ENCODE peak calls at places on chromosomes 16 and 17, in five cellular contexts. F is HepG2, I is K562, M is SK-N-SH, J is GM12878. P is an unnamed sample.
A peak's percentile ranks its signal among the peaks of the same experiment; 100 is the strongest.

GRCh38 chr17:65194670-65195334 is 57.6 kb downstream of the RGS9 start:
- DNase-seq in J (no peak), M (no peak), F (no peak), I (no peak), P (no peak)

GRCh38 chr17:65656390-65657250 is 95.2 kb upstream of the AXIN2 start:
- DNase-seq in J (peak; percentile 39), F (peak; percentile 80), M (no peak), I (no peak), P (no peak)

GRCh38 chr16:56488035-56488434 is 31.8 kb downstream of the BBS2 start:
- DNase-seq in F (no peak), I (no peak), J (no peak), M (no peak), P (no peak)

GRCh38 chr16:31713071-31713944 is 160.3 kb upstream of the ZNF267 start:
- DNase-seq in F (peak; percentile 97), I (peak; percentile 94), J (peak; percentile 79), M (peak; percentile 92), P (peak; percentile 88)

GRCh38 chr17:38510424-38511125 is 82.3 kb downstream of the ARHGAP23 start:
- DNase-seq in M (peak; percentile 91), J (no peak), F (peak; percentile 39), I (peak; percentile 79), P (peak; percentile 48)

GRCh38 chr16:57534881-57535658 is 1.3 kb downstream of the CCDC102A start:
- DNase-seq in M (peak; percentile 41), I (no peak), J (no peak), F (no peak), P (peak; percentile 9)

GRCh38 chr16:11795887-11796226 is 1.2 kb downstream of the ZC3H7A start:
- DNase-seq in F (no peak), I (no peak), J (no peak), M (no peak), P (no peak)

GRCh38 chr16:4106516-4106915 is 9.7 kb downstream of the ADCY9 start:
- DNase-seq in F (no peak), M (no peak), J (no peak), I (no peak), P (no peak)

GRCh38 chr17:37494401-37494831 is 4.7 kb downstream of the DUSP14 start:
- DNase-seq in F (peak; percentile 51), M (no peak), J (no peak), I (no peak), P (no peak)

GRCh38 chr16:68901910-68902309 is 58.6 kb downstream of the TANGO6 start:
- DNase-seq in I (no peak), F (no peak), M (no peak), J (no peak), P (no peak)

GRCh38 chr17:57486978-57487377 is 230.7 kb downstream of the MSI2 start:
- DNase-seq in M (no peak), F (no peak), J (no peak), I (no peak), P (no peak)

GRCh38 chr17:27764589-27764988 is 35.7 kb downstream of the NOS2 start:
- DNase-seq in I (no peak), M (no peak), J (no peak), F (no peak), P (no peak)

DNA sequence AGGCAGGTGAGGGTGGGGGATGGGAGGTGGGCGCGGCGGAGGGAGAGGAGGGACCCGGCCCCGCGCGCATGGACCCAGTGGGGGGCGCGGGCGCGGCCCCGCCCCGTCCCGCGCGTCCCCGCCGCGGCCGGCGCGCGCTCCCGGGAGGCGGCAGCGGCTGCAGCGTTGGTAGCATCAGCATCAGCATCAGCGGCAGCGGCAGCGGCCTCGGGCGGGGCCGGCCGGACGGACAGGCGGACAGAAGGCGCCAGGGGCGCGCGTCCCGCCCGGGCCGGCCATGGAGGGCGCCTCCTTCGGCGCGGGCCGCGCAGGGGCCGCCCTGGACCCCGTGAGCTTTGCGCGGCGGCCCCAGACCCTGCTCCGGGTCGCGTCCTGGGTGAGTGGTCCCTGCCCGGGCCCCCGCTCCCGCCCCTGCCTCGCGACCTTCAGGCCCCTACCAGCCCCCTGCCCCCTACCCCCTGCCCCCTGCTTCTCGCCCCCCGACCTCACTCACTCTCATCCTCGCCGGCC is at the start of gene SYNGR3:
- DNase-seq in F (no peak), J (no peak), I (peak; percentile 70), M (peak; percentile 86), P (no peak)
- TF ChIP-seq FOXM1 in F (no peak), J (no peak), I (no peak), M (no peak), P (no peak)

GRCh38 chr16:48244863-48245195 is 729 bp downstream of the LONP2 start:
- DNase-seq in I (no peak), M (no peak), F (no peak), J (no peak), P (no peak)
- TF ChIP-seq FOXM1 in I (no peak), M (no peak), F (no peak), J (no peak), P (no peak)

GRCh38 chr17:69404398-69404797 is 10.1 kb upstream of the MAP2K6 start:
- DNase-seq in M (no peak), I (no peak), F (no peak), J (no peak), P (no peak)
- TF ChIP-seq FOXM1 in M (no peak), I (no peak), F (no peak), J (no peak), P (no peak)

GRCh38 chr17:45170280-45170975 is 8.8 kb downstream of the HEXIM2 start:
- DNase-seq in J (no peak), I (no peak), M (no peak), F (no peak), P (no peak)

GRCh38 chr17:45170976-45171337 is 9.3 kb downstream of the HEXIM2 start:
- DNase-seq in F (no peak), I (no peak), M (peak; percentile 54), J (no peak), P (no peak)

GRCh38 chr17:45172541-45173286 is 11.0 kb downstream of the HEXIM2 start:
- DNase-seq in J (no peak), I (no peak), M (peak; percentile 93), F (peak; percentile 97), P (no peak)

GRCh38 chr17:45171338-45172231 is 9.9 kb downstream of the HEXIM2 start:
- DNase-seq in F (peak; percentile 94), M (no peak), I (peak; percentile 48), J (no peak), P (no peak)

DNA sequence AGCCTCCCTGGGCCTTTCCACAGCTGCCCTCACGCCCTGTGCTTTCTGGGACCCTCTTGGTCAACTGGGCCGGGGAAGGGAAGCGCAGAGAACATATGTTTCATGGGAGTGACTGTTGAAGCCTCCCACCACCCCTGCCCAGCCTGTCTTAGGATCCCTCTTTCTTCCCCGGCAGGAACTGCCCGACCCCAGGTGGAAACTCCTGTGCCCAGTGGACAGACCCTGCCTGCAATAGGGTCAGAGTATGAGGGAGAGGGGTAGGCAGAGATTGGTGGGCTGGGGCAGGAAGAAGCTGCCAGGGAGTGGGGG is 10.5 kb downstream of the HEXIM2 start:
- DNase-seq in M (no peak), F (no peak), J (no peak), I (no peak), P (no peak)
- TF ChIP-seq FOXM1 in M (no peak), F (no peak), J (no peak), I (no peak), P (no peak)